ENCODE peak calls at places on chromosomes 1 and 21, in six cellular contexts. L is hepatocyte, H is IMR-90, T is H9, M is fibroblast of lung, G is A549. X is an unnamed sample.

GRCh38 chr1:200260587-200261335 is 149.1 kb downstream of the ZNF281 start:
- DNase-seq in L (no peak), G (no peak), T (no peak), H (no peak), M (no peak), X (no peak)

GRCh38 chr1:12142891-12143630 is 23.7 kb upstream of the TNFRSF1B start:
- DNase-seq in L (no peak), H (no peak), M (no peak), G (no peak), T (no peak), X (no peak)

GRCh38 chr21:45407629-45408247 is 2.8 kb downstream of the COL18A1 start:
- DNase-seq in H (no peak), G (no peak), L (no peak), T (no peak), M (no peak), X (no peak)

GRCh38 chr1:116737020-116737854 is 17.0 kb upstream of the CD2 start:
- DNase-seq in L (peak), M (peak), T (peak), G (peak), H (peak), X (peak)

GRCh38 chr1:218496561-218496960 is 151.4 kb downstream of the TGFB2 start:
- DNase-seq in H (peak), M (peak), T (no peak), G (peak), L (peak), X (no peak)

GRCh38 chr1:110630770-110631663 is 24.9 kb upstream of the KCNA2 start:
- DNase-seq in T (peak), M (peak), G (peak), L (peak), H (peak), X (peak)

GRCh38 chr1:84090447-84091244 is 53.4 kb upstream of the PRKACB start:
- DNase-seq in T (no peak), L (peak), G (no peak), H (no peak), M (no peak), X (peak)

GRCh38 chr1:61244114-61244513 is 161.8 kb downstream of the NFIA start:
- DNase-seq in G (no peak), M (peak), H (peak), T (no peak), L (peak), X (no peak)

GRCh38 chr1:209900734-209901133 is 37.3 kb upstream of the SYT14 start:
- DNase-seq in H (peak), M (peak), L (no peak), G (no peak), T (no peak), X (no peak)

GRCh38 chr1:119116725-119117124 is 23.7 kb downstream of the WARS2 start:
- DNase-seq in L (no peak), M (no peak), T (no peak), H (peak), G (no peak), X (no peak)

GRCh38 chr1:109259674-109260557 is 10.6 kb downstream of the CELSR2 start:
- DNase-seq in L (no peak), G (no peak), T (no peak), M (no peak), H (no peak), X (no peak)

GRCh38 chr1:183023146-183023600 is at the start of gene LAMC1:
- DNase-seq in M (peak), L (peak), T (peak), G (peak), H (peak), X (peak)

GRCh38 chr1:110229348-110230001 is 19.4 kb downstream of the KCNC4 start:
- DNase-seq in T (peak), G (no peak), L (no peak), H (no peak), M (peak), X (no peak)

GRCh38 chr21:45373991-45374816 is 30.8 kb upstream of the COL18A1 start:
- DNase-seq in H (no peak), L (no peak), G (no peak), T (no peak), M (no peak), X (no peak)

GRCh38 chr21:42621166-42621827 is 32.1 kb upstream of the PDE9A start:
- DNase-seq in H (no peak), T (no peak), G (no peak), L (peak), M (no peak), X (no peak)

GRCh38 chr21:33025106-33025470 is 647 bp upstream of the OLIG2 start:
- DNase-seq in H (no peak), L (no peak), T (peak), G (no peak), M (no peak), X (no peak)

GRCh38 chr21:42779431-42779861 is 99.9 kb downstream of the WDR4 start:
- DNase-seq in H (no peak), M (no peak), T (no peak), G (no peak), L (no peak), X (no peak)

GRCh38 chr1:204684551-204685235 is 845 bp downstream of the LRRN2 start:
- DNase-seq in M (peak), G (peak), L (no peak), H (no peak), T (peak), X (no peak)

GRCh38 chr1:29355375-29355774 is 119.1 kb downstream of the PTPRU start:
- DNase-seq in G (no peak), L (no peak), H (no peak), M (no peak), T (peak), X (no peak)

GRCh38 chr1:53835491-53835890 is 2.6 kb downstream of the NDC1 start:
- DNase-seq in G (no peak), L (no peak), T (no peak), M (peak), H (peak), X (no peak)

GRCh38 chr21:27244356-27244755 is 277.5 kb upstream of the ADAMTS5 start:
- DNase-seq in M (no peak), G (no peak), H (peak), L (no peak), T (no peak), X (no peak)

GRCh38 chr1:61083014-61083798 is 845 bp downstream of the NFIA start:
- DNase-seq in L (peak), T (no peak), H (no peak), M (peak), G (peak), X (no peak)

DNA sequence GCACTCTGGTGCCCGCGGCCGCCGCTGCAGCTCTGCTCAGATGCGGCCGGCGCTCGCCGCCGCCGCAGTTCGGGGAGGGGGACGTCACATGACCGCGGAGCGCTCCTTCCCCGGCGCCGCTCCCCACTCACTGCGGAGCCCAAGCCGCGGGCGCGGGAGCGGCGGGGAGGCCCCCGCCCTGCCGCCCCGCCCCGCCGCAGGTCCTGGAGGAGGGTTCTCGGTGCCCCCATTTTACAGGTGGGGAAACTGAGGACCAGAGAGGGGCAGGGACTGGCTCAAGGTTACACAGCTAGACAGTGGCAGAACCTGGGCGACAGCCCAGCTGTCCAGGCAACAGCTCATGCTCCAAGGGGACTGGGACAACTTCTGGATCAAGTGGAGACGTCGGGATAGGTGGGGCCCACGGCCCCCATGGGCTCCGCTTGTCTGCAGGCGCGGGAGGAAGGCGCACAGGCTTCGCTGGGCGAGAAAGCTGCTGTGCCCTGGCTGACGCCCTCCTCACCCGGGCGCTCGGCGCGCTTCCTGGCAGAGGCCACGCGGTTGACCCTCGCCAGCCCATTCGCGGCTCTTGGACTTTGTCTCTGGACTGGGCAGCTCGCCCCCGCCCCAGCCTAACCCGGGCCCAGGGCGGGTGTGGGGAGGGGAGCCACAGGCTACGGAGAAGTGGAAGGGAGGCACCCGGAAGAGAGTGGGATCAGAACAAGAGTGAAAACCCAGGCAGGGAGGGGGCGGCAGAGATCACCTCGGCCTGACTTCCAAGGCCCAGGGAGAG is at the start of gene RAP1GAP:
- DNase-seq in M (no peak), G (no peak), T (peak), L (peak), H (no peak), X (no peak)
- H3K4me2 ChIP-seq in M (peak), G (peak), T (peak), L (peak), H (peak), X (no peak)

GRCh38 chr21:16775056-16775455 is 737.8 kb upstream of the CXADR start:
- DNase-seq in M (no peak), H (no peak), L (no peak), G (no peak), T (peak), X (no peak)

GRCh38 chr21:16768096-16768495 is 744.7 kb upstream of the CXADR start:
- DNase-seq in L (no peak), M (no peak), H (no peak), G (no peak), T (no peak), X (no peak)

GRCh38 chr21:16770279-16770678 is 742.6 kb upstream of the CXADR start:
- DNase-seq in T (no peak), G (no peak), H (no peak), M (peak), L (no peak), X (no peak)

GRCh38 chr21:16773206-16773605 is 739.6 kb upstream of the CXADR start:
- DNase-seq in L (no peak), M (peak), T (no peak), G (no peak), H (peak), X (no peak)
- H3K4me2 ChIP-seq in L (no peak), M (no peak), T (no peak), G (no peak), H (no peak), X (no peak)

DNA sequence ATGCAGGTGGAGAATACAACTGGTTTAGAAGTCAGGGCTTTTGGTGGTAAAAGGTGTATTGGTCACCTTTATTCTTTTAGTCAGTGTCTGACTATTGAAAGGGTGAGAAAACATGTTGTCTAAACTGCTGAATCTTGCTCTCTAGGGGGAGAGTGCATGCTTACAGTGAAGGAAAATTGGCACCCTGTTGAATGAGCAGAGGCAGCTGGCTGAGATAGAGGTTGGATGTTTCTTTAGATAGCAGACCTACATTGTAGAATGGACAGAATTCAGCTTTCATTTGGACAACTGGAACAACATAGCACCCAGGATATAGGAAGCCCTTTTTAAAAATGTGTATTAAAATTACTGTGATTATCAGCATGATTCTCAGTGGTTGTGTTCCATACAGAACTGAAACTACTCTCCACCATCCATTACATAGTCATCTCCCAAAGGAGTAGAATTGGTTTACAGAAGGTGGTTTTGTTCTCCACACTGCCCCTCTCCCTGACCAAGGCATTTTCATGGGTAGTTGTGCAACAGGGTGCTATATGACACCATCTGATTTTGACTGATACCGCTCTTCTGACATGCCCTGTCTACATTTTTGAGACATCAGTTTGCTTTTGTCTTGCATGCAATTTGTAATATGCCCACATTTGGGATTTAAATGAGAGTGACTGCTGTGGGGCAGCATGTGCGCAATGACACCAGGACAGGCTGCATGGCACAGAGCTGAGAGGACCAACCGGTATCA is 16.2 kb downstream of the RHOU start:
- DNase-seq in G (no peak), M (no peak), T (no peak), L (no peak), H (no peak), X (no peak)
- H3K4me2 ChIP-seq in G (no peak), M (no peak), T (no peak), L (no peak), H (no peak), X (no peak)

GRCh38 chr1:64478594-64479248 is 8.8 kb downstream of the CACHD1 start:
- DNase-seq in L (no peak), T (no peak), H (no peak), M (no peak), G (no peak), X (no peak)
- H3K4me2 ChIP-seq in L (no peak), T (no peak), H (no peak), M (no peak), G (no peak), X (no peak)

X was measured in MM.1S.